ENCODE peak calls at places on chromosomes 12 and 14, in eight cellular contexts. I, W, F, U, E, C, J and H are unnamed samples.

GRCh38 chr14:102417646-102418045 is 54.9 kb downstream of the TECPR2 start:
- DNase-seq in J (no peak), W (no peak), U (no peak), F (no peak), I (no peak), E (no peak), C (no peak), H (no peak)

GRCh38 chr12:86006727-86007126 is 132.6 kb downstream of the NTS start:
- DNase-seq in F (no peak), E (peak), I (no peak), U (no peak), J (no peak), W (no peak), C (no peak), H (no peak)

GRCh38 chr12:65999564-66000280 is 130.8 kb downstream of the LLPH start:
- DNase-seq in I (no peak), F (no peak), U (no peak), J (peak), W (peak), C (no peak), E (peak), H (no peak)

GRCh38 chr12:58202933-58203713 is 261.8 kb downstream of the ATP23 start:
- DNase-seq in I (no peak), W (no peak), E (no peak), U (no peak), F (no peak), J (no peak), C (no peak), H (no peak)

GRCh38 chr12:92145481-92145730 is 240 bp downstream of the BTG1 start:
- DNase-seq in E (no peak), J (no peak), U (no peak), I (no peak), W (no peak), F (peak), C (no peak), H (no peak)

GRCh38 chr12:120224304-120225199 is 23.6 kb upstream of the RPLP0 start:
- DNase-seq in U (peak), E (no peak), I (no peak), F (peak), C (no peak), J (no peak), W (peak), H (no peak)

GRCh38 chr12:112781767-112782166 is 9.8 kb upstream of the RPH3A start:
- DNase-seq in U (no peak), E (no peak), J (no peak), I (no peak), C (no peak), W (no peak), F (no peak), H (no peak)

GRCh38 chr12:108349245-108349644 is 10.1 kb upstream of the CMKLR1 start:
- DNase-seq in C (no peak), J (peak), F (no peak), U (no peak), W (no peak), E (peak), I (no peak), H (no peak)

GRCh38 chr14:92004062-92004461 is 35.8 kb downstream of the TRIP11 start:
- DNase-seq in U (no peak), C (no peak), I (no peak), E (peak), J (no peak), W (peak), F (no peak), H (no peak)

GRCh38 chr12:130484221-130484620 is 146.5 kb downstream of the PIWIL1 start:
- DNase-seq in U (peak), I (no peak), C (no peak), F (no peak), J (no peak), E (no peak), W (no peak), H (no peak)

GRCh38 chr12:119202121-119202527 is 23.4 kb downstream of the HSPB8 start:
- DNase-seq in E (no peak), J (no peak), C (no peak), I (no peak), W (no peak), U (no peak), F (no peak), H (no peak)

GRCh38 chr14:74712499-74713394 is at the start of the genes AREL1 and FCF1:
- DNase-seq in U (peak), F (peak), E (peak), C (peak), I (peak), J (peak), W (peak), H (peak)

GRCh38 chr12:60666895-60667294 is 1071.1 kb downstream of the SLC16A7 start:
- DNase-seq in W (no peak), U (no peak), J (no peak), E (no peak), C (no peak), F (no peak), I (no peak), H (no peak)

GRCh38 chr12:16350682-16351081 is 3.2 kb downstream of the MGST1 start:
- DNase-seq in F (peak), U (no peak), C (no peak), I (no peak), J (peak), E (peak), W (peak), H (no peak)

GRCh38 chr12:131714759-131715158 is 3.9 kb downstream of the SFSWAP start:
- DNase-seq in F (no peak), C (no peak), W (no peak), I (no peak), J (no peak), U (peak), E (no peak), H (no peak)

GRCh38 chr12:105482976-105483375 is 152.5 kb downstream of the C12orf75 start:
- DNase-seq in J (peak), C (no peak), F (no peak), U (no peak), E (no peak), I (no peak), W (no peak), H (no peak)

GRCh38 chr12:10310926-10311705 is 3.4 kb downstream of the KLRD1 start:
- DNase-seq in U (no peak), J (no peak), E (no peak), C (no peak), F (no peak), W (peak), I (no peak), H (no peak)

GRCh38 chr12:109111775-109112491 is 4.5 kb upstream of the ACACB start:
- DNase-seq in F (peak), I (no peak), J (peak), E (peak), C (peak), W (peak), U (no peak), H (peak)

GRCh38 chr14:66140213-66140918 is 345.8 kb upstream of the CCDC196 start:
- DNase-seq in F (no peak), E (no peak), J (no peak), W (no peak), I (peak), U (no peak), C (no peak), H (no peak)

GRCh38 chr14:63960926-63961567 is 108.2 kb downstream of the SYNE2 start:
- DNase-seq in C (no peak), F (no peak), I (no peak), W (no peak), J (peak), U (no peak), E (no peak), H (no peak)

GRCh38 chr12:108826115-108826806 is 31.1 kb downstream of the SSH1 start:
- DNase-seq in C (no peak), U (no peak), J (peak), W (no peak), F (peak), I (no peak), E (peak), H (peak)